ENCODE peak calls at places on chromosomes 2 and 18, in six cellular contexts. H is esophagus squamous epithelium, V is sigmoid colon, N is ovary, M is transverse colon, C is IMR-90. R is an unnamed sample.

GRCh38 chr2:239600194-239600593 is 199.4 kb upstream of the HDAC4 start:
- DNase-seq in H (no peak), V (no peak), N (no peak), M (no peak), C (no peak), R (peak; percentile 37)

GRCh38 chr2:238847841-238848565 is at the start of gene TWIST2:
- DNase-seq in H (no peak), V (peak; percentile 96), N (peak; percentile 92), M (peak; percentile 58), C (peak; percentile 91), R (peak; percentile 96)

GRCh38 chr18:65409266-65409665 is 341.5 kb upstream of the CDH7 start:
- DNase-seq in H (no peak), V (no peak), N (no peak), M (no peak), C (no peak), R (no peak)

GRCh38 chr2:213185147-213185822 is 33.9 kb upstream of the IKZF2 start:
- DNase-seq in H (no peak), V (no peak), N (no peak), M (no peak), C (no peak), R (no peak)

GRCh38 chr2:233972941-233973575 is 55.9 kb downstream of the TRPM8 start:
- DNase-seq in H (no peak), V (no peak), N (no peak), M (no peak), C (no peak), R (no peak)

GRCh38 chr2:119453972-119454593 is 22.4 kb downstream of the TMEM37 start:
- DNase-seq in H (no peak), V (peak; percentile 13), N (no peak), M (no peak), C (no peak), R (no peak)

GRCh38 chr2:171241771-171242170 is 81.1 kb upstream of the TLK1 start:
- DNase-seq in H (no peak), V (no peak), N (no peak), M (no peak), C (no peak), R (no peak)

GRCh38 chr2:219611866-219612604 is 14.4 kb downstream of the STK11IP start:
- DNase-seq in H (no peak), V (no peak), N (no peak), M (no peak), C (no peak), R (no peak)

GRCh38 chr18:75198046-75198445 is 10.9 kb downstream of the PTGR3 start:
- DNase-seq in H (no peak), V (no peak), N (no peak), M (no peak), C (peak; percentile 27), R (no peak)

GRCh38 chr2:42099431-42100173 is 51.8 kb downstream of the PKDCC start:
- DNase-seq in H (no peak), V (no peak), N (no peak), M (no peak), C (no peak), R (no peak)

DNA sequence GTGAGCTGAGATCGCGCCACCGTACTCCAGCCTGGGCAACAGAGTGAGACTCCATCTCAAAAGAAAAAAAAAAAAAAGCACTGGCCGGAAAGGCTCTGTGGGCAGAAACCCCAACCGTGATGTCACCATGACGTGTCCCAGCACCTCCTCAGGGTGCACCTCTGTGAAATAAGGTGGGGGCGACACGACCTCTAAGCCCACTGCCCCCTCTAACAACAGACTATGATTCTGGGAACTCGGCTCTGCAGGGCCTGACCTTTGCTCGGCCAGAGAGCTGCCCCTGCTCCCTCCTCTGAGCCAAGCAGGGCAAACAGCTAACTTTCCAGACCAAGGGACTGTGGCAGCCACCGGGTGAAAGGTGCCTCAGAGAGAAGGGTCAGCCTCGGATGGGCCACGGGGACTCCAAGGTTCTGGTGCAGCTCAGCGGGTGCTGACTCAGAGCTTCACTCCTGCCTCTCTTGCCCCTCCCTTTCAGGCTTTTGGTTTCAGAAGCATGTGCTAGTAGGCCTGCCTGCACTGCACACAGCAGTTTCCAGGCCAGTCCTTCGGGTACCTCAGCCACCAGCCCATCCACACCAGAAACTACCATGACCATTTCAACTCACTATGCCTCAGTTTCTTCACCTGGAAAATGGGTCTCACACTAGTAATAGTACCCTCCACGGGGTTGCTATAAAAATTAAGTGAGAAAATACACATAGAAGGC is 8.0 kb downstream of the TMBIM1 start:
- DNase-seq in H (no peak), V (peak; percentile 88), N (no peak), M (peak; percentile 75), C (peak; percentile 80), R (no peak)
- TF ChIP-seq POLR2A in H (no peak), V (no peak), N (no peak), M (no peak), C (no peak), R (no peak)

DNA sequence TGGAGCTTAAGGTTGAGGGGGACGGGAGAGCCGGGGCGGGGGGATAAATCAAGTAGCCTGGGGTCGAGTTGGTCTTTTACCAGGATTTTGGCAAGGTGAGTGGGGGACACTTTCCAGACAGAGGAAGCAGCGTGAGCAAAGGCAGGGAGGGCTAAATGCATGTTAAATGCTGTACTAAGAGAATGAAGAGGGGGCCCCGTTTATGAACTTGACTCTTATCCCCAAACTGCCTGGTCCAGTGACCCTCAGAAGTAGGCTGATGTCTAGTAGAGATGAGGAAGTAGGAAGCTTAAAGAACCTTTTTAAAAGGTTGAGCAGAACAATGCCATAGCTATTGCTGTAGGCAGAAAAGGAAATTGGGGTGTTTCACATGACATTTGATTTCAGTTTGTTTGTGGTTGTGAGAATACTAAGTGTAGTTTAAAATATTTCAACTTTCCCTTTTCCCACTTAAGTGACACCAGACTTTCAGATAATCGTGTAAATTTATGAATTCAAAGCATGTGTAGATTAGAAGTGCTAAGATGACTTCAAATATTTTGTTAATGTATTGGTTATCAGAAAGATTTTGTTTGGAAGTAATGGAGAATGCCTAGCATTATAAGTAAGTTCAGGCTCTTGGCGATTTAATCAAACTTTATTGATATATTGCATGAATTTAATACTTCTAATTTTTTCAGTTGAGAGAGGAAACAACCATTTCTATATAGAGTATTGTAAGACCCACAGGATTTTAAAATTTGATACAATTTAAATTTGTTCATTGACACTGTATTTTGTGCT is 1.8 kb downstream of the REL start:
- DNase-seq in H (no peak), V (no peak), N (no peak), M (peak; percentile 24), C (peak; percentile 15), R (no peak)
- TF ChIP-seq POLR2A in H (peak; percentile 43), V (no peak), N (no peak), M (peak; percentile 35), C (no peak), R (no peak)

DNA sequence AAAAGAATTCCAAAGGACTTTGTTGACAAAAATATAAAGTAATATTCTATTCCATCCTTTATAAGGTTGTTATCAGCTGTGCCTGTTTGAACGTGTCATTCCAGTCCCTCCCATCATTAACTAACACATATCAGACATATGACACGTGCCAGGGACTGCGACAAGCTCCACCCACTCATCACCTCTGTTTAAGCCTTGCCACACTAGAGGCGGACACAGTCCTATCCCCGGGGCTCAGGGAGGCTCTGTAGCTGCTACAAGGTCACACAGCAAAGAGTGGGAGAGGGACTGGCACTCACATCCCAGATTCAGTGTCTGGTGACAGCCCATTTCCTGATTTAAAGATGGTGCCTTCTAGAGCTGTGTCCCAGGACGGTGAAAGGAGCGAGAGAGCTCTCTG is 30.0 kb downstream of the TBC1D8 start:
- DNase-seq in H (no peak), V (no peak), N (no peak), M (peak; percentile 59), C (no peak), R (peak; percentile 53)
- TF ChIP-seq POLR2A in H (no peak), V (no peak), N (no peak), M (peak; percentile 43), C (no peak), R (no peak)

GRCh38 chr2:102761763-102762162 is at the start of gene TMEM182:
- DNase-seq in H (no peak), V (no peak), N (no peak), M (no peak), C (no peak), R (no peak)
- TF ChIP-seq POLR2A in H (no peak), V (no peak), N (no peak), M (no peak), C (no peak), R (no peak)

GRCh38 chr2:136246086-136246669 is 128.2 kb upstream of the CXCR4 start:
- DNase-seq in H (peak; percentile 18), V (no peak), N (no peak), M (peak; percentile 37), C (peak; percentile 4), R (no peak)
- TF ChIP-seq POLR2A in H (peak; percentile 31), V (no peak), N (no peak), M (no peak), C (no peak), R (no peak)

GRCh38 chr18:23228102-23229051 is 93.1 kb downstream of the CABLES1 start:
- DNase-seq in H (no peak), V (no peak), N (no peak), M (peak; percentile 31), C (peak; percentile 75), R (no peak)
- TF ChIP-seq POLR2A in H (no peak), V (no peak), N (no peak), M (no peak), C (no peak), R (no peak)

DNA sequence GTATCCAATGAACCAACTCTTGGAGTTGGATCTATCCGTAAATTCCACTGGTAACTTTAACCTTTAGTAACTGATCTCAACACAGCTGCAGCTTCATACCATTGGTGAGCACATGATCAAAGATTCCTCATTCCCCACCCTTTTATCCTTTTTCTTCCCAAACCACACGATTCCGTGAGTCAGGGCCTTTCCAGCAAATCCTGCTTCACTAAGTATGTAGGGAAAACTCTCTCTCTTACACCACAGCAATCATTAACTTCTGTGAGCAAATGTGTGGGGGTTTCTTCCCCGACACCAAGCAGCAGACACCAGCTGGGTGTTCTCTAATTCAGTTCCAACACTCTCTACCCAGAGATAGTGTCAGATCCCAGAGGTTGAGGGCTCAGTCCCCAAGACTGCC is 23.5 kb downstream of the ELP2 start:
- DNase-seq in H (no peak), V (no peak), N (no peak), M (no peak), C (peak; percentile 97), R (no peak)
- TF ChIP-seq POLR2A in H (no peak), V (no peak), N (no peak), M (no peak), C (peak; percentile 31), R (no peak)

DNA sequence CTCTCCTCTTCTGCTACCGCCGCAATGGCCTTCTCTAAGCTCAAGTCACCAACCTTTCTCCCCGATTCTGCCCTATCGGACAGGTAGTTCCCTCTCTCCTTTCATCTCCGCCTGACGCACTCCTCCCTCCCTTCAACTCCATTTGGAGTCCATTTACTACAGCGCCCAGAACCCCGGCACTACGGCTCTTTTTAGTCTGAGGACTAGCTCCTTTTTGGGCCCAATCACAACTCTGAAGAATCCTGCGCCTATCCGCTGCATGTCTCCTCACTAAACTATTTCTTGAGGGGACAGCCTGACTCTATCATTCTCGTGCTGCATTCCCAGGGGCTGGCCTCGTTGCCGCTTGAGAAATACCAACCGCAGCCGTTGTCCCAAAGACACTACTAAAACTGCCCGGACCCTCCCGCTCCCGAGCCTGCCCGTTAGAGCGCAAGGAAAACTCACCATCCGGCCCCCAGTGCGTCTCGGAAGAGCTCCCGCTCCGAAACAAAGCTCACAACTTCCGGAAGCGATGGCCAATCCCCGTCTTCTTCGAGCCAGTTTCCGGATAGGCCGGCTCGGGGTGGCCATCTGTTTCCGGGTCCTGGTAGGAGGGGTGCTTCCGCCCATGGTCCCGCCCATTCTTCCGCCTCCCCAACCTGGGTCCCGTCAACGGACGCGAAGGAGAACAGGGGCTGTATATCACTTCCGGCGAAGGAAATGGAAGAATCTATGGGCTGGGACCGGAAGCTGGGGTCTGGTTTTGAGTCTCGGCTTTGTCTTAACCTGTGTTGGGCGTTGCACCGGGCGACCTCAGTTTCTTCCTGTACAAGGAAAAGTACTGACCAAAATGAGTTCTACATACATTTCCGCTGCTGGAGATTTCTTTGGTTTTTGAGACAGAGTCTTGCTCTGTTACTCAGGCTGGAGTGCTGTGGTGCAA is at the start of gene TPRKB:
- DNase-seq in H (peak; percentile 84), V (peak; percentile 98), N (peak; percentile 96), M (peak; percentile 96), C (peak; percentile 97), R (peak; percentile 96)
- TF ChIP-seq POLR2A in H (peak; percentile 61), V (peak; percentile 35), N (peak; percentile 38), M (peak; percentile 73), C (peak; percentile 48), R (no peak)